ENCODE peak calls at places on chromosomes 2 and 18, in four cellular contexts. M is right cardiac atrium; Z is effector memory CD4-positive, alpha-beta T cell; C is heart right ventricle. E is an unnamed sample. For H3K27me3, the result is how much of the 10 kb centered on the place peaks cover.

GRCh38 chr2:233811732-233812131 is 33.6 kb downstream of the MROH2A start:
- DNase-seq in C (no peak), Z (no peak), M (no peak), E (no peak)

GRCh38 chr2:239731422-239731821 is 293.7 kb downstream of the NDUFA10 start:
- DNase-seq in C (no peak), Z (no peak), M (no peak), E (no peak)

GRCh38 chr2:23432531-23432930 is 47.6 kb downstream of the KLHL29 start:
- DNase-seq in M (no peak), Z (no peak), C (no peak), E (no peak)

GRCh38 chr2:143476421-143477084 is 347.3 kb downstream of the ARHGAP15 start:
- DNase-seq in M (no peak), Z (no peak), C (no peak), E (no peak)

GRCh38 chr18:6628189-6628588 is 101.3 kb upstream of the ARHGAP28 start:
- DNase-seq in M (no peak), C (no peak), Z (no peak), E (no peak)

GRCh38 chr18:11283531-11284071 is 134.2 kb upstream of the PIEZO2 start:
- DNase-seq in Z (no peak), M (no peak), C (no peak), E (no peak)

GRCh38 chr2:70901235-70902066 is 34.2 kb upstream of the ATP6V1B1 start:
- DNase-seq in C (no peak), M (no peak), Z (no peak), E (peak)

GRCh38 chr18:6881034-6881800 is 151.7 kb downstream of the ARHGAP28 start:
- DNase-seq in C (peak), M (no peak), Z (no peak), E (no peak)

GRCh38 chr18:22921762-22922161 is 11.4 kb upstream of the RBBP8 start:
- DNase-seq in Z (no peak), C (no peak), M (no peak), E (no peak)

GRCh38 chr2:108837198-108837597 is 50.6 kb downstream of the CCDC138 start:
- DNase-seq in C (no peak), M (no peak), Z (no peak), E (no peak)

GRCh38 chr2:182694189-182694588 is 21.9 kb upstream of the DNAJC10 start:
- DNase-seq in C (no peak), Z (no peak), M (no peak), E (no peak)

GRCh38 chr2:231676243-231676642 is 32.1 kb upstream of the PTMA start:
- DNase-seq in M (no peak), C (no peak), Z (no peak), E (no peak)

GRCh38 chr18:12287131-12287681 is 20.8 kb upstream of the TUBB6 start:
- DNase-seq in C (no peak), M (no peak), Z (no peak), E (no peak)

GRCh38 chr2:170224692-170225091 is 46.7 kb downstream of the MYO3B start:
- DNase-seq in Z (no peak), M (no peak), C (no peak), E (no peak)

GRCh38 chr2:2860583-2861300 is 516.9 kb downstream of the EIPR1 start:
- DNase-seq in Z (no peak), C (no peak), M (no peak), E (no peak)

GRCh38 chr18:21177742-21178305 is 64.2 kb upstream of the GREB1L start:
- DNase-seq in C (no peak), M (no peak), Z (no peak), E (no peak)

GRCh38 chr2:181813963-181814565 is 77.5 kb upstream of the ITPRID2 start:
- DNase-seq in C (no peak), Z (no peak), M (no peak), E (no peak)

GRCh38 chr2:101310591-101311389 is 2.3 kb upstream of the RNF149 start:
- DNase-seq in M (no peak), C (no peak), Z (no peak), E (no peak)

GRCh38 chr2:45826889-45827635 is 175.6 kb downstream of the PRKCE start:
- DNase-seq in C (peak), Z (no peak), M (peak), E (peak)

GRCh38 chr18:63511285-63511684 is 30.9 kb upstream of the SERPINB12 start:
- DNase-seq in Z (no peak), M (no peak), C (peak), E (no peak)

GRCh38 chr2:164840930-164841718 is 499 bp downstream of the COBLL1 start:
- DNase-seq in Z (no peak), M (peak), C (peak), E (no peak)

GRCh38 chr2:84498150-84498799 is 18.0 kb upstream of the DNAH6 start:
- DNase-seq in C (no peak), Z (no peak), M (no peak), E (no peak)

GRCh38 chr2:190183535-190183934 is 121.0 kb upstream of the MSTN start:
- DNase-seq in M (no peak), Z (no peak), C (no peak), E (no peak)

GRCh38 chr18:56702946-56703345 is 51.8 kb downstream of the WDR7 start:
- DNase-seq in Z (no peak), C (no peak), M (no peak), E (no peak)

GRCh38 chr2:13858626-13859025 is 773.9 kb upstream of the LRATD1 start:
- DNase-seq in C (no peak), M (no peak), Z (no peak), E (no peak)

GRCh38 chr2:146931109-146931508 is 913.7 kb upstream of the ACVR2A start:
- DNase-seq in Z (no peak), C (no peak), M (no peak), E (no peak)

GRCh38 chr2:163697846-163698637 is 37.8 kb downstream of the FIGN start:
- DNase-seq in Z (no peak), C (no peak), M (no peak), E (no peak)

GRCh38 chr2:64400103-64400728 is 53.7 kb upstream of the LGALSL start:
- DNase-seq in M (no peak), Z (no peak), C (no peak), E (no peak)
- H3K27ac ChIP-seq in M (no peak), Z (no peak), C (no peak), E (no peak)

DNA sequence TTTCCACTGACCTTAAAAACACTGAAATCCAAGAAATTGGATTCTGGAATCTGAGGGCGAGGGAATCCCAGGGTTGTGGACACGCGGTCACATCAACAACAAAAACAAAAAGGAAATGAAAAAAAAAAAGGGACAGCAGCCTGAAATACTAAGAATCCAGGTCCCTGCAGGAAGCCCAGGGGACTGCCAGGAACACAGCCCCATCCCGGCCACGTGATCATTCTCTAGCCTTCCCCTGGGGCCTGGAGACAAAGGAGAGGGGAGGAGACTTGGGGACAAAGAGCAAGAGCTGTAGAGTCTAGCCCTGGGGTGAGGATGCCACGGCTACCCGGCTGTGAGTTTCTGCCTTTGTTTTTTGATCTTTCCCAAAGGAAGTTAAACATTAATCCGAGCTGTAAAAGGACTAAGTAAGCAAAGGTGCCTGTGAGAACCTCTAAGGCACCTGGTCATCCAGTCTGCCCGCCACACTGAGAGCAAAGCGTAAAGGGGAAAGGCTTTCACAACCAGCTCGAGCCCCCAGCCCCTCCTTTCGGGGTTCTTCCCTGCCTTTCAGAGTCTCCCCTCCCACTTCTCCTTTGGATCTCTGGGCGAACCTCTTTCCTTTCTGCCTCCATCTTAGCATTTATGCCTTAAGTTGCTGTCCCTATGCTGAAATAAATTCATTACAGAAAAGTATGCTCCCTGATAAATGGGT is 57.9 kb upstream of the MSH2 start:
- DNase-seq in C (peak), M (peak), Z (no peak), E (peak)
- H3K4me3 ChIP-seq in C (peak), M (peak), Z (no peak), E (no peak)

GRCh38 chr2:238127165-238128060 is 11.1 kb upstream of the KLHL30 start:
- DNase-seq in M (peak), Z (no peak), C (no peak), E (no peak)
- H3K27me3 ChIP-seq in M (under half), Z (under half), C (under half), E (under half)

DNA sequence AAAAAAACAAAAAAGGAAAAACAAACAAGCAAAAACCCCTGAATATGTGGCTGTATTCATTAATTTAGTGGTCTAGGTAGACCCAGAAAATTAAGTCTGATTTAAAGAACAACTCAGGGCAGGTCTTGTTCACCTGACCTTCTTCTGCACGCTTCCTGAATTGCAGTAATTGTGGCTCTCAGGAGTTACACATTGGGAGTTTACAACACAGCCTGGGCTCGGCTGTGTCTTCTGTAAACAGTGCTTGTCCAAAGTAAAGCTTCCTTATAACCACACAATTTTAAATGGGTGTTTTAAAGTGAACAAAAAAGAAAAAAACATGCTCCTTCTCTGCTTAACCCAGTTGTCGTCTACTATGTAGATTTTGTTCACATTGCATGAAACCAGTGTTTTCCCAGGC is 8.3 kb upstream of the MTIF2 start:
- DNase-seq in Z (no peak), M (no peak), C (no peak), E (no peak)
- H3K27ac ChIP-seq in Z (no peak), M (no peak), C (no peak), E (no peak)

GRCh38 chr2:201072201-201072530 is 365 bp downstream of the NDUFB3 start:
- DNase-seq in C (no peak), M (no peak), Z (no peak), E (no peak)

GRCh38 chr2:201070966-201071304 is 536 bp downstream of the HYCC2 start:
- DNase-seq in C (no peak), Z (no peak), M (no peak), E (no peak)

GRCh38 chr2:201071305-201072200 is at the start of the genes HYCC2 and NDUFB3:
- DNase-seq in M (peak), Z (peak), C (peak), E (peak)

GRCh38 chr2:201074996-201075395 is 3.2 kb downstream of the NDUFB3 start:
- DNase-seq in M (no peak), C (no peak), Z (no peak), E (no peak)

DNA sequence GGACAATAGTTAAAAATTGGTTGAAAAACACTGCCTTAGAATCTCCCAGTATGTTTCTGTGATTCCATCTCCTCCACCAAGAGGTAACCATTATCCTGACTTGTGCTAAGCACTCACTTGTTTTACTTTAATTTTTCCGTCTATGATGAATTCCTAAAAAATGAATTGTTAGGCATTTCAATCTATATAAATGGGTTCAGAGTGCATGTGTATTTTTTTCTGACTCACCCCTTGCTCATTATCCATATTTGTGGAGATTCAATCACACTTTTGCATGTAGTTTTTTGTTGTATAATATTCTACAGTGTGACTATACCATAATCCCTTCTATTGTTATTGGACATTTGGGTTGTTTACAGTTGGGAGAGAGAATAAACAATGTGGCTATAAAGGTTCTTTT is 1.3 kb downstream of the NDUFB3 start:
- DNase-seq in M (no peak), C (no peak), Z (no peak), E (no peak)
- H3K4me3 ChIP-seq in M (peak), C (peak), Z (no peak), E (no peak)